ENCODE peak calls at places on chromosomes 7 and 10, in eight cellular contexts. I, O, R, C, Q, A, H and K are unnamed samples.

GRCh38 chr10:43701295-43701694 is 52.6 kb upstream of the ZNF32 start:
- DNase-seq in I (no peak), O (no peak), R (no peak), C (no peak), Q (no peak), A (no peak), H (no peak), K (no peak)

GRCh38 chr10:3110782-3111625 is 43.7 kb downstream of the PFKP start:
- DNase-seq in I (no peak), O (no peak), R (no peak), C (no peak), Q (no peak), A (no peak), H (no peak), K (no peak)

GRCh38 chr10:94125856-94126255 is 132.1 kb downstream of the PLCE1 start:
- DNase-seq in I (no peak), O (no peak), R (no peak), C (no peak), Q (no peak), A (no peak), H (no peak), K (no peak)

GRCh38 chr10:25758511-25758910 is 175.5 kb upstream of the MYO3A start:
- DNase-seq in I (no peak), O (no peak), R (no peak), C (no peak), Q (no peak), A (no peak), H (no peak), K (no peak)

GRCh38 chr10:93290661-93291354 is 191.3 kb downstream of the MYOF start:
- DNase-seq in I (no peak), O (no peak), R (no peak), C (no peak), Q (no peak), A (no peak), H (no peak), K (no peak)

GRCh38 chr7:147332988-147333387 is 1216.4 kb downstream of the CNTNAP2 start:
- DNase-seq in I (no peak), O (no peak), R (no peak), C (no peak), Q (no peak), A (no peak), H (no peak), K (no peak)

GRCh38 chr10:100359529-100360150 is 12.6 kb downstream of the SCD start:
- DNase-seq in I (no peak), O (no peak), R (no peak), C (no peak), Q (no peak), A (no peak), H (no peak), K (no peak)

GRCh38 chr7:142461437-142461836 is 203.6 kb upstream of the PRSS58 start:
- DNase-seq in I (no peak), O (no peak), R (no peak), C (no peak), Q (no peak), A (no peak), H (no peak), K (no peak)

GRCh38 chr10:33519130-33519860 is 184.8 kb upstream of the NRP1 start:
- DNase-seq in I (no peak), O (no peak), R (no peak), C (no peak), Q (no peak), A (no peak), H (no peak), K (no peak)

GRCh38 chr7:75658802-75659201 is 79.9 kb downstream of the HIP1 start:
- DNase-seq in I (no peak), O (no peak), R (no peak), C (no peak), Q (no peak), A (no peak), H (no peak), K (no peak)

GRCh38 chr10:101835406-101835805 is 8.2 kb downstream of the KCNIP2 start:
- DNase-seq in I (no peak), O (no peak), R (no peak), C (no peak), Q (peak), A (no peak), H (no peak), K (no peak)

GRCh38 chr7:1104514-1105179 is 16.7 kb downstream of the GPER1 start:
- DNase-seq in I (no peak), O (no peak), R (no peak), C (no peak), Q (no peak), A (no peak), H (no peak), K (no peak)

GRCh38 chr10:61974611-61975010 is 73.1 kb downstream of the ARID5B start:
- DNase-seq in I (peak), O (no peak), R (no peak), C (no peak), Q (no peak), A (peak), H (peak), K (no peak)

GRCh38 chr10:116765549-116766162 is 23.3 kb upstream of the HSPA12A start:
- DNase-seq in I (no peak), O (no peak), R (no peak), C (no peak), Q (no peak), A (no peak), H (no peak), K (peak)

GRCh38 chr7:30472771-30473392 is 5.7 kb downstream of the NOD1 start:
- DNase-seq in I (no peak), O (no peak), R (no peak), C (peak), Q (no peak), A (no peak), H (peak), K (no peak)

GRCh38 chr7:81234896-81235295 is 316.0 kb upstream of the SEMA3C start:
- DNase-seq in I (peak), O (no peak), R (no peak), C (no peak), Q (no peak), A (no peak), H (no peak), K (no peak)

GRCh38 chr10:11307937-11308336 is 290.3 kb downstream of the CELF2 start:
- DNase-seq in I (no peak), O (no peak), R (no peak), C (no peak), Q (no peak), A (no peak), H (no peak), K (no peak)

GRCh38 chr7:147023390-147023914 is 906.9 kb downstream of the CNTNAP2 start:
- DNase-seq in I (no peak), O (no peak), R (no peak), C (no peak), Q (no peak), A (no peak), H (no peak), K (no peak)

GRCh38 chr10:132384618-132385510 is 12.1 kb upstream of the PWWP2B start:
- DNase-seq in I (peak), O (no peak), R (no peak), C (no peak), Q (peak), A (no peak), H (no peak), K (peak)

GRCh38 chr7:153628825-153629224 is 423.4 kb upstream of the DPP6 start:
- DNase-seq in I (no peak), O (no peak), R (no peak), C (no peak), Q (no peak), A (no peak), H (no peak), K (no peak)

GRCh38 chr7:135673360-135673706 is 11.0 kb downstream of the STMP1 start:
- DNase-seq in I (no peak), O (no peak), R (no peak), C (no peak), Q (no peak), A (no peak), H (no peak), K (no peak)

GRCh38 chr10:61332506-61332905 is 120.7 kb downstream of the TMEM26 start:
- DNase-seq in I (no peak), O (no peak), R (no peak), C (peak), Q (no peak), A (no peak), H (no peak), K (no peak)

GRCh38 chr10:95533590-95533989 is 27.6 kb downstream of the SORBS1 start:
- DNase-seq in I (no peak), O (no peak), R (no peak), C (no peak), Q (no peak), A (no peak), H (no peak), K (no peak)

GRCh38 chr10:88152720-88153119 is 289.3 kb downstream of the PTEN start:
- DNase-seq in I (no peak), O (peak), R (no peak), C (no peak), Q (no peak), A (no peak), H (peak), K (no peak)

GRCh38 chr7:69598487-69599148 is 343 bp downstream of the AUTS2 start:
- DNase-seq in I (no peak), O (no peak), R (no peak), C (peak), Q (no peak), A (peak), H (peak), K (peak)

GRCh38 chr7:69823151-69823744 is 225.0 kb downstream of the AUTS2 start:
- DNase-seq in I (no peak), O (no peak), R (no peak), C (no peak), Q (no peak), A (no peak), H (no peak), K (no peak)